ENCODE peak calls at places on chromosomes 6 and 20, in six cellular contexts. One of them, this sample, is unnamed.

GRCh38 chr20:2242678-2243077 is 53.1 kb upstream of the TGM3 start:
- DNase-seq in stomach: no peak
- DNase-seq in aorta: no peak
- DNase-seq in mesendoderm: no peak
- DNase-seq in AG04450: no peak
- DNase-seq in adrenal gland: no peak
- DNase-seq in this sample: no peak

GRCh38 chr6:41581381-41581991 is 35.3 kb downstream of the FOXP4 start:
- DNase-seq in stomach: no peak
- DNase-seq in aorta: peak; percentile 90
- DNase-seq in mesendoderm: no peak
- DNase-seq in AG04450: peak; percentile 59
- DNase-seq in adrenal gland: peak; percentile 73
- DNase-seq in this sample: no peak

GRCh38 chr6:165439928-165440554 is 130.6 kb upstream of the C6orf118 start:
- DNase-seq in stomach: no peak
- DNase-seq in aorta: no peak
- DNase-seq in mesendoderm: peak; percentile 63
- DNase-seq in AG04450: peak; percentile 1
- DNase-seq in adrenal gland: no peak
- DNase-seq in this sample: no peak

GRCh38 chr6:56714982-56715456 is 72.3 kb upstream of the DST start:
- DNase-seq in stomach: no peak
- DNase-seq in aorta: no peak
- DNase-seq in mesendoderm: peak; percentile 85
- DNase-seq in AG04450: no peak
- DNase-seq in adrenal gland: no peak
- DNase-seq in this sample: peak; percentile 32

GRCh38 chr6:111361648-111362047 is 121.4 kb downstream of the REV3L start:
- DNase-seq in stomach: no peak
- DNase-seq in aorta: no peak
- DNase-seq in mesendoderm: peak; percentile 76
- DNase-seq in AG04450: peak; percentile 15
- DNase-seq in adrenal gland: peak; percentile 63
- DNase-seq in this sample: no peak

GRCh38 chr20:19384940-19385339 is 172.5 kb downstream of the SLC24A3 start:
- DNase-seq in stomach: no peak
- DNase-seq in aorta: no peak
- DNase-seq in mesendoderm: no peak
- DNase-seq in AG04450: no peak
- DNase-seq in adrenal gland: no peak
- DNase-seq in this sample: no peak

GRCh38 chr6:98636941-98637340 is 197.4 kb upstream of the POU3F2 start:
- DNase-seq in stomach: no peak
- DNase-seq in aorta: no peak
- DNase-seq in mesendoderm: no peak
- DNase-seq in AG04450: no peak
- DNase-seq in adrenal gland: no peak
- DNase-seq in this sample: no peak

GRCh38 chr6:11413112-11413687 is 124.3 kb upstream of the TMEM170B start:
- DNase-seq in stomach: no peak
- DNase-seq in aorta: no peak
- DNase-seq in mesendoderm: no peak
- DNase-seq in AG04450: no peak
- DNase-seq in adrenal gland: no peak
- DNase-seq in this sample: no peak

GRCh38 chr20:47024461-47024937 is 129.9 kb downstream of the EYA2 start:
- DNase-seq in stomach: no peak
- DNase-seq in aorta: no peak
- DNase-seq in mesendoderm: no peak
- DNase-seq in AG04450: peak; percentile 61
- DNase-seq in adrenal gland: no peak
- DNase-seq in this sample: no peak

GRCh38 chr6:47034919-47035318 is 7.2 kb downstream of the ADGRF1 start:
- DNase-seq in stomach: no peak
- DNase-seq in aorta: no peak
- DNase-seq in mesendoderm: no peak
- DNase-seq in AG04450: peak; percentile 15
- DNase-seq in adrenal gland: no peak
- DNase-seq in this sample: peak; percentile 52

GRCh38 chr6:157314705-157315321 is 8.5 kb downstream of the TMEM242 start:
- DNase-seq in stomach: no peak
- DNase-seq in aorta: no peak
- DNase-seq in mesendoderm: peak; percentile 78
- DNase-seq in AG04450: peak; percentile 64
- DNase-seq in adrenal gland: no peak
- DNase-seq in this sample: no peak

GRCh38 chr20:45017859-45018258 is 51.5 kb downstream of the STK4 start:
- DNase-seq in stomach: no peak
- DNase-seq in aorta: no peak
- DNase-seq in mesendoderm: no peak
- DNase-seq in AG04450: no peak
- DNase-seq in adrenal gland: no peak
- DNase-seq in this sample: no peak

GRCh38 chr6:37874726-37875125 is 55.2 kb downstream of the ZFAND3 start:
- DNase-seq in stomach: no peak
- DNase-seq in aorta: no peak
- DNase-seq in mesendoderm: no peak
- DNase-seq in AG04450: no peak
- DNase-seq in adrenal gland: no peak
- DNase-seq in this sample: no peak

GRCh38 chr6:85089255-85089654 is 324.9 kb upstream of the TBX18 start:
- DNase-seq in stomach: no peak
- DNase-seq in aorta: no peak
- DNase-seq in mesendoderm: no peak
- DNase-seq in AG04450: no peak
- DNase-seq in adrenal gland: no peak
- DNase-seq in this sample: no peak

GRCh38 chr6:117687006-117687405 is 11.7 kb downstream of the NUS1 start:
- DNase-seq in stomach: no peak
- DNase-seq in aorta: no peak
- DNase-seq in mesendoderm: no peak
- DNase-seq in AG04450: no peak
- DNase-seq in adrenal gland: no peak
- DNase-seq in this sample: no peak

GRCh38 chr6:165055231-165055630 is 254.2 kb downstream of the C6orf118 start:
- DNase-seq in stomach: no peak
- DNase-seq in aorta: no peak
- DNase-seq in mesendoderm: peak; percentile 29
- DNase-seq in AG04450: no peak
- DNase-seq in adrenal gland: no peak
- DNase-seq in this sample: no peak

GRCh38 chr20:47466704-47467459 is 34.8 kb upstream of the NCOA3 start:
- DNase-seq in stomach: no peak
- DNase-seq in aorta: no peak
- DNase-seq in mesendoderm: no peak
- DNase-seq in AG04450: no peak
- DNase-seq in adrenal gland: no peak
- DNase-seq in this sample: no peak

GRCh38 chr6:40907198-40907701 is 131.8 kb downstream of the UNC5CL start:
- DNase-seq in stomach: peak; percentile 60
- DNase-seq in aorta: no peak
- DNase-seq in mesendoderm: no peak
- DNase-seq in AG04450: no peak
- DNase-seq in adrenal gland: peak; percentile 77
- DNase-seq in this sample: no peak

DNA sequence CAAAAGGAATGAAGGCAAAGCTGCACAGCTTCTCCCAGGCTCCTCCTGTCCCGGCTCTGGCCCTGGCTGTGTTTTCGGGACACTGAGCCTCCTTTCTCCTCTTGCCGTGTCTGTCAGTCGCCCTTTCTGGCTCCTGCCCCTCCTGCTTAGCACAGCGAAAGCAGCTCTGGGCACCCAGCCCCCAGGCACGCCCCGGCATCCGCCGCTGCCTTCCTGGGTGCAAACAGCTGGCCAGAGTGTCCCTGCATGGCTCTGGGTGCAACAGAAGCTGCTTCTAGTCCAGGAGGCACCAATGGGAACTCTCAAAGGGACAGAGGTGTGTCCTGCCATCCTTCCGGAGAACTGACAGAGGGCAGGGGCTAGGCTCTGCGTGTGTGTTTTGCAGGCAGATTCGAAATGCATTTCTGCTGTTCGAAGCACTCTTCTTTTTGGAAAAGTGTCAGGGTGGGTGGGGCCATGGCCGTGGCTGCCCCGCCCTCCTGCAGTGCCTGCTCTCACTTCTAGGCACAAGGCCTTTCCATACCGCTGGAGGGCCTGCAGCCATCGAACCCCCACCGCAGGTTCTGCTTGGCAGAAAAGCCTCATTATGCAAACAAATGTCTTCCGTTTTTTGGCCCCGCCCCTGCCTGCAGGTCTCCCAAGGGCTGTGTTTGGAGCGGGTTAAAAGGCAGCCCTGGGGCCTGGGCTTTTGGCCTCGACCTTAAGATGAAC is 15.5 kb downstream of the COL9A3 start:
- DNase-seq in stomach: peak; percentile 81
- DNase-seq in aorta: peak; percentile 74
- DNase-seq in mesendoderm: peak; percentile 31
- DNase-seq in AG04450: no peak
- DNase-seq in adrenal gland: no peak
- DNase-seq in this sample: peak; percentile 49
- H3K4me3 ChIP-seq in stomach: no peak overlapping the region
- H3K4me3 ChIP-seq in aorta: no peak overlapping the region
- H3K4me3 ChIP-seq in mesendoderm: no peak overlapping the region
- H3K4me3 ChIP-seq in AG04450: no peak overlapping the region
- H3K4me3 ChIP-seq in adrenal gland: no peak overlapping the region
- H3K4me3 ChIP-seq in this sample: no peak overlapping the region

GRCh38 chr20:57580478-57581201 is 19.7 kb downstream of the PCK1 start:
- DNase-seq in stomach: no peak
- DNase-seq in aorta: peak; percentile 31
- DNase-seq in mesendoderm: no peak
- DNase-seq in AG04450: no peak
- DNase-seq in adrenal gland: no peak
- DNase-seq in this sample: no peak

GRCh38 chr20:57582029-57582378 is 21.1 kb downstream of the PCK1 start:
- DNase-seq in stomach: no peak
- DNase-seq in aorta: no peak
- DNase-seq in mesendoderm: no peak
- DNase-seq in AG04450: no peak
- DNase-seq in adrenal gland: no peak
- DNase-seq in this sample: no peak

GRCh38 chr20:57579898-57580447 is 19.1 kb downstream of the PCK1 start:
- DNase-seq in stomach: no peak
- DNase-seq in aorta: no peak
- DNase-seq in mesendoderm: no peak
- DNase-seq in AG04450: no peak
- DNase-seq in adrenal gland: peak; percentile 61
- DNase-seq in this sample: no peak

GRCh38 chr20:57582432-57583288 is 21.8 kb downstream of the PCK1 start:
- DNase-seq in stomach: peak; percentile 44
- DNase-seq in aorta: peak; percentile 85
- DNase-seq in mesendoderm: peak; percentile 56
- DNase-seq in AG04450: peak; percentile 8
- DNase-seq in adrenal gland: peak; percentile 76
- DNase-seq in this sample: no peak

DNA sequence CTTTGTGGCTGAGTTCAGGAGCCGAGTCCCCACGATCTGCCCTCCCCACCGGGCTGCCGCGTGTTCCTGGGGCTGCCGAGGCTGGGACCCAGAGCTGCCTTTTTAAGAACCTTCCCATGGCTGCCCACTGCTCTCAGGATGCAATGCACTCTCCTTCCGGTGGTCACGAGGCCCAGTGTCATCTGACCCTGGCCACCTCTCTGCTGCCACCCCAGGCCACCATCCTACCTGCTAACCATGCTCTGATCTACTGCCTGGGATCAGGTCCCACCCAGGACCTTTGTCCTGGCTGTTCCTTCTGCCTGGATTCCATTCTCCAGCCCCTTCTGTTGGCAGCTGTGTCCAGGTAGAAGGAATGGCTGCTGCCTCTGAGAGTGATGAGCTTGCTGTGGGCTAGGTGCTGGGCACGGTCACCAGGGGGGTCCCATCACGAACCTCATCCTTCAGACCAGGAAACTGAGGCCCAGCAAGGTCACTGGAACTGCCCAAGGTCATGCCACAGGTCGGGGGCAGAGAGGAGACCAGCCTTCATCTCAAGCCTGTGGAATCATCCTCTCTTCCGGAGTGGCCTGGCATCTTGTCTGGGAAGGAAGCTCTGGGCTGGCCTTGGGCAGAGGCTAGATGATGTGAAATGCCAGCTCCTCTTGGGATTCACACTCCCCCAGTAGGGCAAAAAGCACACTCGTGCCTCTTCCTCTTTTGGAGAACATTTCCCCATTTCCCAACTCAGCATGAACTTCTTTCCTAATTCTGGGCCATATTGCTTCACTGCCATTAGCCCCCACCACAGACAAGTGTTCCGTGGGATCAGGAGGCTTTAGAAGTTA is 20.5 kb downstream of the PCK1 start:
- DNase-seq in stomach: no peak
- DNase-seq in aorta: peak; percentile 48
- DNase-seq in mesendoderm: no peak
- DNase-seq in AG04450: no peak
- DNase-seq in adrenal gland: no peak
- DNase-seq in this sample: no peak
- H3K27me3 ChIP-seq in stomach: peaks cover 73% of the 10 kb centered on the region
- H3K27me3 ChIP-seq in aorta: no peaks in the 10 kb centered on the region
- H3K27me3 ChIP-seq in mesendoderm: no peaks in the 10 kb centered on the region
- H3K27me3 ChIP-seq in AG04450: peaks cover 11% of the 10 kb centered on the region
- H3K27me3 ChIP-seq in adrenal gland: peaks cover 11% of the 10 kb centered on the region
- H3K27me3 ChIP-seq in this sample: no peaks in the 10 kb centered on the region

GRCh38 chr6:28816909-28817807 is 106.6 kb downstream of the TRIM27 start:
- DNase-seq in stomach: no peak
- DNase-seq in aorta: no peak
- DNase-seq in mesendoderm: peak; percentile 86
- DNase-seq in AG04450: peak; percentile 38
- DNase-seq in adrenal gland: no peak
- DNase-seq in this sample: no peak
- H3K4me3 ChIP-seq in stomach: no peak overlapping the region
- H3K4me3 ChIP-seq in aorta: no peak overlapping the region
- H3K4me3 ChIP-seq in mesendoderm: peak overlapping the region; percentile 13
- H3K4me3 ChIP-seq in AG04450: peak overlapping the region; percentile 31
- H3K4me3 ChIP-seq in adrenal gland: no peak overlapping the region
- H3K4me3 ChIP-seq in this sample: no peak overlapping the region

DNA sequence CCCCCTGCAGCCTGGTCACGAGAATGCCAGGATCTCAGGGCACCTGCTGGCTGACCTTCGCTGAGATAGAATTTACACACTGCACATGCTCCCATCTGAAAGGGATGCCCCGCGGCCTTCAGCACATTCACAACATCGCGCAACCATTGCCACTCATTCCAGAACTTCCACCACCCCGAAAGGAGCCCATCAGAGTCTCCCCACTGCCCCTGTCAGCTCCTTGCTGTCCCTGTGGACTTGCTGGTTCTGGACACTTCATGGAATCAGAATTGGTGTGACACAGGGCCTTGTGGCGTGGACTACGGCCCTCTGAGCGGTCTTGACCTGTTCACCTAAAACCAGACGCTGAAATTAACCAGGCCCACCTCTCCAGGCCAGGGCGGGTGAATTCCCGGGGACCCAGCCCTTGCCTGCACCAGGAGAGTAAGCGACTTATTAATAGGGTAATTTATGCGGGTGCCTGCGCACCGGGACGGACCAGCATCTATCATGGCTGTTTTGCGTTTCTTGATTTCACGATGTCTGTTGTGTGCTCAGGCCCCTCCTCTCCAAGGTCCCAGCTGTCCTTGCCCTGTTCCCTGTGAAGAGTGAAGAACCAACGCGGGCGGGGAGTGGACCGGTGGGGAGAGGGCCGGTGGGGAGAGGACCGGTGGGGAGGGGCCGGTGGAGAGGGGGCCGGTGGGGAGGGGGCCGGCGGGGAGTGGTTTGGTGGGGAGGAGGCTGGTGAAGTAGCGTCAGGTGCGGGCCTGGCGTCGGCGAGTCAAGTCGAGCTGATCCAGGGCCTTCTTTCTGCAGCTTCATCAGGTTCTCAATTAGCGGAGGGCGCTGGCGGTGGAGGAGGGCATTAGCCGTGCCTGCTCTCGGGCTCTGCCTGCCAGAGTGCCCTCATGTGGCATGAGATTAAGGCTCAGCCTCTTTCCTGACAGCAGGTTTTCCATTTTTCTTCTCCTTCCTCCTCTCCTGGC is 20.9 kb upstream of the BHLHE23 start:
- DNase-seq in stomach: no peak
- DNase-seq in aorta: peak; percentile 31
- DNase-seq in mesendoderm: peak; percentile 37
- DNase-seq in AG04450: no peak
- DNase-seq in adrenal gland: no peak
- DNase-seq in this sample: no peak
- H3K27me3 ChIP-seq in stomach: peaks cover 98% of the 10 kb centered on the region
- H3K27me3 ChIP-seq in aorta: no peaks in the 10 kb centered on the region
- H3K27me3 ChIP-seq in mesendoderm: no peaks in the 10 kb centered on the region
- H3K27me3 ChIP-seq in AG04450: peaks cover 80% of the 10 kb centered on the region
- H3K27me3 ChIP-seq in adrenal gland: peaks cover 67% of the 10 kb centered on the region
- H3K27me3 ChIP-seq in this sample: peaks cover 10% of the 10 kb centered on the region